ENCODE peak calls at places on chromosomes 6 and 20, in ten cellular contexts. Q is OCI-LY7; K is heart left ventricle; N is colonic mucosa; I is CD4-positive, alpha-beta T cell; T is GM10248; C is lower lobe of right lung; L is dorsolateral prefrontal cortex; Z is glutamatergic neuron; W is tibial nerve. A is an unnamed sample.

GRCh38 chr6:73129653-73130443 is 95.4 kb downstream of the KHDC1L start:
- DNase-seq in Z (peak; percentile 92), C (peak; percentile 83), I (peak; percentile 68), K (peak; percentile 56), N (peak; percentile 71), L (peak; percentile 83), W (peak; percentile 72), Q (peak; percentile 44), T (peak; percentile 66), A (peak; percentile 68)

GRCh38 chr20:57326667-57327455 is 2.7 kb upstream of the SPO11 start:
- DNase-seq in Z (no peak), C (no peak), I (no peak), L (no peak), N (peak; percentile 51), Q (peak; percentile 89), W (no peak), K (no peak), T (no peak), A (no peak)

GRCh38 chr20:62120365-62120762 is 1.9 kb upstream of the LSM14B start:
- DNase-seq in Q (no peak), T (no peak), C (no peak), I (no peak), N (no peak), L (no peak), K (no peak), Z (no peak), W (no peak), A (no peak)

GRCh38 chr6:116210316-116210715 is 43.6 kb downstream of the TSPYL4 start:
- DNase-seq in C (no peak), I (no peak), L (no peak), Z (no peak), W (no peak), Q (no peak), T (no peak), K (no peak), N (no peak), A (no peak)

GRCh38 chr20:20772492-20773047 is 60.1 kb upstream of the RALGAPA2 start:
- DNase-seq in L (no peak), T (no peak), Q (no peak), N (no peak), W (no peak), I (no peak), Z (no peak), K (no peak), C (no peak), A (no peak)

GRCh38 chr6:101102702-101103101 is 221.6 kb upstream of the ASCC3 start:
- DNase-seq in L (no peak), I (no peak), W (no peak), Q (no peak), Z (no peak), K (no peak), T (no peak), N (no peak), C (no peak), A (no peak)

GRCh38 chr6:122930252-122931180 is 65.5 kb upstream of the CLVS2 start:
- DNase-seq in K (no peak), I (no peak), Z (no peak), L (no peak), C (no peak), N (no peak), W (no peak), Q (no peak), T (no peak), A (no peak)

GRCh38 chr6:87281426-87281825 is 41.0 kb upstream of the SMIM8 start:
- DNase-seq in Z (no peak), L (no peak), T (no peak), I (no peak), K (no peak), N (no peak), Q (no peak), W (no peak), C (no peak), A (no peak)

GRCh38 chr20:17863209-17863576 is 105.4 kb downstream of the SNX5 start:
- DNase-seq in I (no peak), N (no peak), L (no peak), Z (no peak), K (no peak), W (no peak), T (no peak), C (no peak), Q (no peak), A (no peak)

GRCh38 chr6:73006161-73006560 is 219.1 kb downstream of the KHDC1L start:
- DNase-seq in T (no peak), K (no peak), I (no peak), Z (no peak), Q (no peak), L (no peak), C (no peak), N (no peak), W (no peak), A (no peak)

GRCh38 chr6:149840345-149841075 is 23.6 kb downstream of the LRP11 start:
- DNase-seq in N (peak; percentile 84), Z (no peak), I (peak; percentile 23), W (peak; percentile 58), T (peak; percentile 68), K (peak; percentile 81), L (peak; percentile 44), C (peak; percentile 73), Q (peak; percentile 72), A (peak; percentile 69)

GRCh38 chr6:151109361-151109760 is 130.4 kb upstream of the AKAP12 start:
- DNase-seq in T (no peak), Z (no peak), W (no peak), K (no peak), L (no peak), I (no peak), Q (no peak), C (no peak), N (no peak), A (no peak)

GRCh38 chr6:105759946-105760345 is 326.2 kb upstream of the PRDM1 start:
- DNase-seq in K (no peak), Z (no peak), T (no peak), C (no peak), Q (no peak), N (no peak), W (no peak), I (no peak), L (no peak), A (no peak)

GRCh38 chr20:57655812-57656161 is 35.6 kb upstream of the ZBP1 start:
- DNase-seq in T (peak; percentile 17), C (no peak), Z (peak; percentile 8), K (no peak), I (no peak), L (peak; percentile 12), Q (no peak), N (no peak), W (no peak), A (peak; percentile 19)

GRCh38 chr6:157233686-157234085 is 89.6 kb downstream of the TMEM242 start:
- DNase-seq in K (no peak), W (no peak), Z (no peak), I (no peak), Q (no peak), N (no peak), C (no peak), L (no peak), T (no peak), A (no peak)

GRCh38 chr20:49505518-49505917 is 23.1 kb upstream of the KCNB1 start:
- DNase-seq in K (peak; percentile 28), N (no peak), Z (peak; percentile 92), C (no peak), Q (no peak), W (no peak), T (no peak), L (peak; percentile 84), I (no peak), A (no peak)

DNA sequence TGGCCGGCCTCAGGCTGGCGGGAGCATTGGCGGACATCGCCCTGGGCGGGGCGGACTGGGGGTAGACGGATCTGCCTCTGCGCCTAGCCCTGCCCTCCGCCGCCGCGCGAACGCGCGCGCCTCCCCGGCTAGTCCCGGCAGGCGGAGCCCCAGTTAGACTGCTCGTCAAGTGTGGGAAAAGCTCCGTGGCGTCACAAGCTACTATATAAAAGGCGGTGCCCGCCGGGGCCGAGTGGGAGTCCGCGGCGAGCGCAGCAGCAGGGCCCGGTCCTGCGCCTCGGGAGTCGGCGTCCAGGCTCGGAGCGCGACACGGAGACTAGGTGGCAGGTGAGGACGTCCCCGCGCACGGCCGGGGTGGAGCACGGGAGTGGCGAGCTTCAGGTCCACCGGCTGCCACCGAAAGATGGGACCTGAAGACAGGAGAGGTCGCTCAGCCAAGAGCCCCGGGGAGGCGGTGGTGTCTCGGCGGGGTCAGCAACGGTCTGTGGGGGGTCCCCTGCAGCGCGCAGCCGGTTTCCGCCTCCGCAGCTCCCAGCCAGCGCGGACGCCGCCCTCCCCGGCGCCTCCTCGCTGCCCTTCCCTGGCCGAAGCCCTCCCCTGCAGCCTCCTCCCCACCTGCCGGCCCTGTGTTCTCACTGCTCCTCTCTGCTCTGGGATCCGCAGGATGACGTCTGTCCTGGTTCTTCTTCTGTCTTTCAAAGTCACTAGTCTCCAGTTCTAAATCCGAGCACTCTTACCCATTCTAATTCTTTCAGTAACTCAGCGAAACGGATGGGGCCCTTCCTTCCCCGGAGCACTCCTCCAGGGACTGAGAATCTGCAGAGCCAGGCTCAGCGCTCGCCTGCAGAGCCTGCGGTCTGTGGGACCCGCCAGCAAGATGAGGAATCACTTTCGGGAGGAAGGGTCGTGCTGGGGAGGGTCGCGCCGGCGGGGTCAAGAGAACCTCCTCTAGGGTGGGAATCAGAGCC is 4.3 kb upstream of the RIPK1 start:
- DNase-seq in C (peak; percentile 98), W (peak; percentile 89), K (peak; percentile 97), Q (peak; percentile 64), T (peak; percentile 92), I (peak; percentile 91), Z (peak; percentile 82), L (peak; percentile 93), N (peak; percentile 100), A (peak; percentile 97)
- TF ChIP-seq CTCF in C (no peak), W (peak; percentile 49), K (no peak), Q (no peak), T (no peak), I (no peak), Z (no peak), L (peak; percentile 35), N (no peak), A (peak; percentile 9)

DNA sequence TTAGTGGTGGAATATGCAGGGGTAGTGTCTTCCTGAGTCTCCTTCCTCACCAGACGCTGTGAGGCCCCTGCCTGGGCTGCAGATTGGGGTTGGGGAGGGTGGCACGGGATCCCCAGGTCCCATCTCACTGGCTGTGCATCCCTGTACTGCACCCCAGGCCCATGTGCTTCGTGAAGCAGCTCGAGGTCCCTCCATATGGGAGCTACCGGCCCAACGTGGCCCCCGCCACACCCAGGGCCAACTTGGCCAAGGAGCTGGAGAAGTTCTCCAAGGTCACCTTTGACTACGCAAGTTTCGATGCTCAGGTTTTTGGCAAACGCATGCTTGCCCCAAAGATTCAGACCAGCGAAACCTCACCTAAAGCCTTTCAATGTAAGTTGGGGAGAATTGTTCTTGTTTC is 38.6 kb upstream of the PCMTD2 start:
- DNase-seq in C (no peak), N (no peak), Z (no peak), T (no peak), I (no peak), W (no peak), Q (no peak), L (no peak), K (no peak), A (no peak)
- TF ChIP-seq CTCF in C (no peak), N (no peak), Z (no peak), T (no peak), I (no peak), W (no peak), Q (no peak), L (no peak), K (no peak), A (no peak)

GRCh38 chr20:13008761-13009681 is at the start of gene SPTLC3:
- DNase-seq in W (peak; percentile 15), Q (peak; percentile 2), C (no peak), K (peak; percentile 26), I (no peak), Z (no peak), N (peak; percentile 73), T (no peak), L (no peak), A (peak; percentile 5)
- TF ChIP-seq CTCF in W (no peak), Q (no peak), C (no peak), K (no peak), I (no peak), Z (no peak), N (no peak), T (no peak), L (peak; percentile 20), A (no peak)

GRCh38 chr6:33175436-33176069 is 16.7 kb downstream of the COL11A2 start:
- DNase-seq in W (no peak), T (no peak), C (no peak), I (no peak), N (no peak), L (no peak), Q (no peak), K (no peak), Z (no peak), A (no peak)
- TF ChIP-seq CTCF in W (no peak), T (no peak), C (no peak), I (no peak), N (no peak), L (no peak), Q (no peak), K (no peak), Z (no peak), A (no peak)

A was measured in GM13976.